ENCODE peak calls at places on chromosome 13, in six cellular contexts. S, X, C, T, Q and U are unnamed samples. For H3K4me1, the result is how much of the 10 kb centered on the place peaks cover.

GRCh38 chr13:98976338-98976737 is 1.5 kb downstream of the DOCK9 start:
- DNase-seq in S (no peak), T (peak), X (no peak), C (no peak), Q (no peak), U (no peak)

GRCh38 chr13:32471187-32471922 is 43.4 kb upstream of the N4BP2L1 start:
- DNase-seq in Q (no peak), S (no peak), C (no peak), T (peak), X (no peak), U (no peak)

GRCh38 chr13:58080806-58081205 is 449.3 kb downstream of the PCDH17 start:
- DNase-seq in C (peak), X (no peak), Q (no peak), T (no peak), S (no peak), U (no peak)

GRCh38 chr13:79989251-79989661 is 351.7 kb downstream of the SPRY2 start:
- DNase-seq in T (no peak), S (peak), X (no peak), C (no peak), Q (peak), U (peak)

GRCh38 chr13:76148926-76149325 is 512.8 kb downstream of the LMO7 start:
- DNase-seq in S (no peak), C (no peak), X (no peak), T (peak), Q (peak), U (peak)

GRCh38 chr13:45781553-45782326 is 69.8 kb downstream of the SIAH3 start:
- DNase-seq in Q (no peak), S (no peak), C (no peak), X (no peak), T (peak), U (peak)

GRCh38 chr13:31946091-31946770 is 85.3 kb upstream of the FRY start:
- DNase-seq in Q (no peak), X (no peak), T (peak), S (no peak), C (no peak), U (no peak)

GRCh38 chr13:97478247-97478646 is 44.3 kb downstream of the RAP2A start:
- DNase-seq in T (no peak), C (peak), Q (no peak), S (no peak), X (no peak), U (no peak)

GRCh38 chr13:70203661-70204229 is 95.5 kb upstream of the KLHL1 start:
- DNase-seq in C (peak), X (no peak), Q (no peak), T (no peak), S (peak), U (no peak)

GRCh38 chr13:30159446-30159839 is 147.9 kb downstream of the KATNAL1 start:
- DNase-seq in X (no peak), T (peak), Q (no peak), S (no peak), C (no peak), U (no peak)

GRCh38 chr13:38566526-38566925 is 120.4 kb upstream of the FREM2 start:
- DNase-seq in S (no peak), C (no peak), X (no peak), Q (peak), T (peak), U (no peak)

GRCh38 chr13:23921451-23921888 is 24.2 kb upstream of the C1QTNF9B start:
- DNase-seq in T (peak), X (no peak), Q (peak), C (peak), S (peak), U (peak)

GRCh38 chr13:39870197-39870746 is 214.8 kb downstream of the COG6 start:
- DNase-seq in Q (no peak), S (no peak), C (no peak), T (no peak), X (no peak), U (no peak)

GRCh38 chr13:22064854-22065646 is 394.2 kb downstream of the FGF9 start:
- DNase-seq in T (no peak), S (no peak), X (no peak), Q (no peak), C (no peak), U (no peak)
- H3K27ac ChIP-seq in T (peak), S (no peak), X (no peak), Q (no peak), C (no peak), U (no peak)

DNA sequence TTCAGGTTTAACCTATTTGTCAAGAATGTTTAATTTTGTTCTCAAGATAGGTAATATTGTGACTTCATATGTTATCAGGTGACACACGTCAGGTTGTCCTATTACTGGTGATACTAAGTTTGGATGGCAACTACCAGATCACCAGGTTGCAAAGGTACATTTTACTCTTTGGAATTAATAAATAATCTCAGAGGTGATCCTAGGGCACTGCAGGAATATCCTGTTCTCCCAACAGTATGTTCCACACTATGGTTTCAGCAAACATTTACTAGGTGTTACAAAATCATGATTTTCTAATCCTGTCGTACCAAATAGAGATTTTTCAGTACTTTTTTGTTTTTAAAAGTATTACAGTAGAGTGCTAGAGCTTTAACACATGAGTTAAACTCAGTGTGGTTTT is 29.3 kb upstream of the MYCBP2 start:
- DNase-seq in X (no peak), Q (no peak), C (no peak), T (no peak), S (no peak), U (no peak)
- H3K4me1 ChIP-seq in X (under half), Q (under half), C (under half), T (under half), S (under half), U (under half)

GRCh38 chr13:59601993-59602392 is 561.7 kb downstream of the DIAPH3 start:
- DNase-seq in X (no peak), C (no peak), Q (no peak), S (no peak), T (peak), U (peak)

GRCh38 chr13:59609421-59609820 is 554.3 kb downstream of the DIAPH3 start:
- DNase-seq in C (no peak), T (no peak), X (no peak), Q (no peak), S (no peak), U (no peak)

GRCh38 chr13:59607172-59607571 is 556.6 kb downstream of the DIAPH3 start:
- DNase-seq in T (no peak), S (no peak), Q (no peak), C (no peak), X (no peak), U (no peak)

GRCh38 chr13:59603646-59604045 is 560.1 kb downstream of the DIAPH3 start:
- DNase-seq in Q (no peak), X (no peak), C (no peak), T (no peak), S (no peak), U (no peak)

GRCh38 chr13:59607780-59608233 is 555.9 kb downstream of the DIAPH3 start:
- DNase-seq in S (no peak), Q (no peak), X (no peak), C (no peak), T (no peak), U (no peak)
- H3K27ac ChIP-seq in S (no peak), Q (peak), X (no peak), C (no peak), T (peak), U (no peak)

GRCh38 chr13:110311721-110312668 is 4.9 kb downstream of the COL4A2 start:
- DNase-seq in S (no peak), X (no peak), T (peak), C (no peak), Q (no peak), U (no peak)
- H3K4me1 ChIP-seq in S (under half), X (under half), T (under half), C (under half), Q (under half), U (under half)